ENCODE peak calls at places on chromosomes 11 and 22, in five cellular contexts. H is stimulated activated CD8-positive, alpha-beta memory T cell treated with anti-CD3 and anti-CD28 coated beads, Interleukin-7, amount 100 ng/mL, for 24 hours; Y is GM20000; E is aorta; O is HT1080. Q is an unnamed sample.

GRCh38 chr11:31940396-31941037 is 129.4 kb upstream of the PAX6 start:
- DNase-seq in H (no peak), Y (no peak), E (no peak), O (peak), Q (no peak)

GRCh38 chr22:19656541-19657251 is 57.6 kb upstream of the SEPTIN5 start:
- DNase-seq in H (no peak), Y (no peak), E (no peak), O (no peak), Q (no peak)

GRCh38 chr22:26535499-26535898 is 23.2 kb upstream of the TFIP11 start:
- DNase-seq in H (no peak), Y (no peak), E (no peak), O (no peak), Q (no peak)

GRCh38 chr22:23381661-23382427 is 198.2 kb downstream of the IGLL1 start:
- DNase-seq in H (no peak), Y (no peak), E (no peak), O (no peak), Q (no peak)

GRCh38 chr22:27099896-27100295 is 442.5 kb downstream of the MIAT start:
- DNase-seq in H (no peak), Y (no peak), E (no peak), O (no peak), Q (no peak)

GRCh38 chr11:66844496-66845142 is 1.4 kb downstream of the RCE1 start:
- DNase-seq in H (no peak), Y (no peak), E (no peak), O (no peak), Q (no peak)

GRCh38 chr11:15912825-15913224 is 443.5 kb downstream of the SOX6 start:
- DNase-seq in H (no peak), Y (no peak), E (peak), O (no peak), Q (peak)

GRCh38 chr11:122696662-122697061 is 41.1 kb downstream of the UBASH3B start:
- DNase-seq in H (peak), Y (peak), E (no peak), O (no peak), Q (no peak)

GRCh38 chr11:116890193-116890592 is 52.8 kb upstream of the APOA1 start:
- DNase-seq in H (no peak), Y (peak), E (no peak), O (peak), Q (no peak)